ENCODE peak calls at places on chromosomes 6 and 20, in ten cellular contexts. R is thyroid gland; K is breast epithelium; C is left ventricle myocardium inferior; I is fibroblast of lung; T is A549; H is IMR-90; Z is CD8-positive, alpha-beta memory T cell; G is ascending aorta; P is GM23338. M is an unnamed sample. For H3K4me1, the result is how much of the 10 kb centered on the place peaks cover.

GRCh38 chr20:46772901-46773300 is 63.5 kb downstream of the SLC2A10 start:
- DNase-seq in R (no peak), K (no peak), C (no peak), I (no peak), T (no peak), H (no peak), Z (no peak), G (no peak), P (peak), M (no peak)

GRCh38 chr6:15770347-15771143 is 107.7 kb upstream of the DTNBP1 start:
- DNase-seq in R (no peak), K (no peak), C (no peak), I (peak), T (no peak), H (peak), Z (no peak), G (no peak), P (no peak), M (no peak)

GRCh38 chr6:158040804-158041347 is 59.2 kb downstream of the SYNJ2 start:
- DNase-seq in R (no peak), K (no peak), C (peak), I (peak), T (no peak), H (peak), Z (no peak), G (no peak), P (no peak), M (peak)

GRCh38 chr20:22791432-22791831 is 207.1 kb upstream of the FOXA2 start:
- DNase-seq in R (no peak), K (no peak), C (no peak), I (no peak), T (no peak), H (no peak), Z (no peak), G (no peak), P (no peak), M (no peak)

GRCh38 chr20:1390552-1391403 is 2.1 kb downstream of the FKBP1A start:
- DNase-seq in R (peak), K (no peak), C (no peak), I (no peak), T (no peak), H (no peak), Z (no peak), G (no peak), P (no peak), M (no peak)

GRCh38 chr20:51434556-51435256 is 107.8 kb downstream of the NFATC2 start:
- DNase-seq in R (no peak), K (no peak), C (no peak), I (peak), T (no peak), H (peak), Z (no peak), G (no peak), P (no peak), M (no peak)

GRCh38 chr20:44207066-44207723 is 3.4 kb downstream of the OSER1 start:
- DNase-seq in R (no peak), K (no peak), C (no peak), I (peak), T (no peak), H (peak), Z (no peak), G (no peak), P (no peak), M (no peak)

GRCh38 chr20:63979549-63980316 is at the start of gene SAMD10:
- DNase-seq in R (peak), K (no peak), C (no peak), I (no peak), T (no peak), H (peak), Z (peak), G (no peak), P (peak), M (peak)

GRCh38 chr20:33419140-33419974 is 18.0 kb upstream of the CDK5RAP1 start:
- DNase-seq in R (no peak), K (no peak), C (peak), I (no peak), T (no peak), H (peak), Z (no peak), G (peak), P (no peak), M (no peak)

GRCh38 chr20:32017711-32018251 is 7.5 kb downstream of the CCM2L start:
- DNase-seq in R (peak), K (peak), C (no peak), I (no peak), T (peak), H (no peak), Z (peak), G (no peak), P (peak), M (peak)

GRCh38 chr6:116840091-116840490 is 11.2 kb upstream of the GPRC6A start:
- DNase-seq in R (no peak), K (no peak), C (no peak), I (peak), T (no peak), H (peak), Z (no peak), G (no peak), P (no peak), M (no peak)

GRCh38 chr6:139553916-139554315 is 179.5 kb upstream of the CITED2 start:
- DNase-seq in R (no peak), K (no peak), C (no peak), I (no peak), T (no peak), H (no peak), Z (no peak), G (no peak), P (no peak), M (no peak)

GRCh38 chr6:89661559-89661958 is 23.0 kb upstream of the LYRM2 start:
- DNase-seq in R (no peak), K (no peak), C (no peak), I (no peak), T (no peak), H (no peak), Z (no peak), G (no peak), P (no peak), M (no peak)

GRCh38 chr20:7085448-7085847 is 318.0 kb downstream of the BMP2 start:
- DNase-seq in R (no peak), K (no peak), C (no peak), I (peak), T (no peak), H (no peak), Z (no peak), G (no peak), P (no peak), M (no peak)

GRCh38 chr6:170423030-170423429 is 116.5 kb downstream of the FAM120B start:
- DNase-seq in R (no peak), K (no peak), C (no peak), I (no peak), T (no peak), H (no peak), Z (no peak), G (peak), P (peak), M (no peak)

GRCh38 chr20:14580426-14581074 is 243.1 kb upstream of the FLRT3 start:
- DNase-seq in R (no peak), K (no peak), C (no peak), I (peak), T (no peak), H (no peak), Z (no peak), G (no peak), P (no peak), M (no peak)

GRCh38 chr6:167141667-167142432 is 15.9 kb downstream of the GPR31 start:
- DNase-seq in R (peak), K (no peak), C (peak), I (no peak), T (peak), H (no peak), Z (peak), G (no peak), P (peak), M (no peak)

GRCh38 chr6:108453601-108454157 is 107.0 kb upstream of the FOXO3 start:
- DNase-seq in R (no peak), K (no peak), C (no peak), I (peak), T (no peak), H (peak), Z (no peak), G (no peak), P (no peak), M (no peak)

GRCh38 chr20:57167971-57168693 is 98.3 kb downstream of the BMP7 start:
- DNase-seq in R (peak), K (no peak), C (peak), I (peak), T (no peak), H (no peak), Z (no peak), G (no peak), P (no peak), M (no peak)

GRCh38 chr6:1250489-1251197 is 61.3 kb upstream of the FOXQ1 start:
- DNase-seq in R (no peak), K (no peak), C (no peak), I (no peak), T (no peak), H (no peak), Z (no peak), G (no peak), P (no peak), M (no peak)

GRCh38 chr20:39248851-39249485 is 286.8 kb downstream of the DHX35 start:
- DNase-seq in R (no peak), K (no peak), C (no peak), I (no peak), T (no peak), H (no peak), Z (no peak), G (no peak), P (no peak), M (no peak)

GRCh38 chr6:76073281-76073680 is 819 bp upstream of the IMPG1 start:
- DNase-seq in R (no peak), K (no peak), C (no peak), I (no peak), T (no peak), H (no peak), Z (no peak), G (no peak), P (no peak), M (no peak)

GRCh38 chr20:52684911-52685310 is 287.2 kb upstream of the TSHZ2 start:
- DNase-seq in R (no peak), K (no peak), C (no peak), I (no peak), T (no peak), H (no peak), Z (no peak), G (no peak), P (no peak), M (no peak)

GRCh38 chr20:20946122-20946759 is 159.9 kb downstream of the LINC00237 start:
- DNase-seq in R (no peak), K (no peak), C (no peak), I (no peak), T (no peak), H (no peak), Z (no peak), G (no peak), P (no peak), M (no peak)

GRCh38 chr6:116465246-116465645 is 4.1 kb downstream of the CALHM6 start:
- DNase-seq in R (no peak), K (no peak), C (no peak), I (no peak), T (no peak), H (no peak), Z (no peak), G (no peak), P (no peak), M (no peak)

GRCh38 chr6:105279463-105279862 is 99.6 kb upstream of the POPDC3 start:
- DNase-seq in R (no peak), K (no peak), C (no peak), I (no peak), T (no peak), H (no peak), Z (no peak), G (no peak), P (no peak), M (no peak)

GRCh38 chr6:20327141-20327540 is 74.5 kb upstream of the E2F3 start:
- DNase-seq in R (no peak), K (no peak), C (no peak), I (no peak), T (no peak), H (no peak), Z (no peak), G (no peak), P (no peak), M (no peak)

GRCh38 chr6:100099189-100100074 is 105.4 kb upstream of the MCHR2 start:
- DNase-seq in R (no peak), K (no peak), C (no peak), I (peak), T (no peak), H (peak), Z (no peak), G (no peak), P (peak), M (no peak)

GRCh38 chr6:17210683-17211082 is 70.5 kb upstream of the RBM24 start:
- DNase-seq in R (no peak), K (no peak), C (no peak), I (no peak), T (no peak), H (no peak), Z (no peak), G (no peak), P (no peak), M (no peak)

GRCh38 chr20:12084482-12084881 is 166.8 kb downstream of the BTBD3 start:
- DNase-seq in R (no peak), K (no peak), C (no peak), I (no peak), T (no peak), H (no peak), Z (no peak), G (no peak), P (no peak), M (no peak)

GRCh38 chr20:63126876-63127699 is 88.8 kb downstream of the YTHDF1 start:
- DNase-seq in R (no peak), K (no peak), C (no peak), I (no peak), T (no peak), H (no peak), Z (no peak), G (peak), P (no peak), M (peak)

GRCh38 chr6:7993399-7993798 is 70.8 kb downstream of the BLOC1S5 start:
- DNase-seq in R (no peak), K (no peak), C (no peak), I (no peak), T (no peak), H (no peak), Z (no peak), G (no peak), P (no peak), M (no peak)

GRCh38 chr6:47234258-47234933 is 75.3 kb downstream of the TNFRSF21 start:
- DNase-seq in R (no peak), K (no peak), C (no peak), I (no peak), T (no peak), H (no peak), Z (no peak), G (no peak), P (no peak), M (no peak)

GRCh38 chr20:51373713-51374481 is 168.6 kb downstream of the NFATC2 start:
- DNase-seq in R (no peak), K (no peak), C (no peak), I (no peak), T (no peak), H (no peak), Z (no peak), G (no peak), P (no peak), M (peak)

DNA sequence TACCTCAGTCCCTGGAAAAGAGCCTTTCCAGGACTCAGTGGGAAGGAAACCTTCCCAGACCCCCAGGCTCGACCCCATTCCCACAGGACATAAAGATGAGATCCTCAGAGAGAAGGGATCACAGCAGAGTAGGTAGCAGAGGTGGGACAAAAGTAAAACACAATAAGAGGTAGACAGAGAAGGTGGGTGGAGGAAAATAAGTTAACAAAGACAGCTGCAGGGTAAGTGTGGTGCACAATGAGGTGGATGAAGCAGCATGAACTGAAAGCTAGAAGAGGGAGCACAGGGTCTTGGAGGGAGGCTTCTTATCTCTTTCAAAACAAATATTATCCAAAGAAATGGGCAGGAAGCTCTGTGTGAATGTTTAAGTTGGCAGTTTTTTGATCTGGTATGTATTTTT is 13.9 kb upstream of the MAP7 start:
- DNase-seq in R (no peak), K (no peak), C (no peak), I (no peak), T (no peak), H (no peak), Z (no peak), G (no peak), P (no peak), M (no peak)
- H3K27ac ChIP-seq in R (no peak), K (peak), C (no peak), I (no peak), T (no peak), H (no peak), Z (peak), G (peak), P (no peak), M (no peak)

GRCh38 chr6:109477725-109478124 is 5.3 kb downstream of the ZBTB24 start:
- DNase-seq in R (no peak), K (no peak), C (no peak), I (no peak), T (no peak), H (no peak), Z (no peak), G (no peak), P (no peak), M (no peak)

GRCh38 chr6:109475625-109476024 is 7.4 kb downstream of the ZBTB24 start:
- DNase-seq in R (no peak), K (no peak), C (no peak), I (no peak), T (no peak), H (no peak), Z (no peak), G (no peak), P (no peak), M (no peak)

GRCh38 chr6:109478222-109478805 is 4.7 kb downstream of the ZBTB24 start:
- DNase-seq in R (no peak), K (no peak), C (no peak), I (no peak), T (no peak), H (no peak), Z (no peak), G (no peak), P (no peak), M (no peak)

GRCh38 chr6:109478848-109479624 is 4.0 kb downstream of the ZBTB24 start:
- DNase-seq in R (no peak), K (no peak), C (no peak), I (no peak), T (no peak), H (no peak), Z (no peak), G (no peak), P (no peak), M (no peak)

DNA sequence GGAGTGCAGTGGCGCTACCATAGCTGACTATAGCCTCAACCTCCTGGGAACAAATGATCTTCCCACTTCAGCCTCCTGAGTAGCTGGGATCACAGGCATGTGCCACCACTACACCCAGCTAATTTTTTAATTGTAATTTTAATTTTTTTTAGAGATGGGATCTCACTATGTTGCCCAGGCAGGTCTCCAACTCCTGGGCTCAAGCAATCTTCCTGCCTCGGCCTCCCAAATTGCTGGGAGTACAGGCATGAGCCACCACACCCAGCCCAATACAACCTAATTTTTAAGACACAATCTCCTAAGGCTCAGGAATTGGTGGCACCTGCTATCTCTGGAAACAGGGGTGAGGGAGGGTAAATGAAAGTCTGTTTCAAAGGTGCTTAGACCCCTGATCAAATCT is 5.8 kb downstream of the ZBTB24 start:
- DNase-seq in R (no peak), K (no peak), C (no peak), I (no peak), T (no peak), H (no peak), Z (no peak), G (no peak), P (no peak), M (no peak)
- H3K4me1 ChIP-seq in R (under half), K (under half), C (half or more), I (under half), T (under half), H (under half), Z (half or more), G (under half), P (under half), M (under half)

DNA sequence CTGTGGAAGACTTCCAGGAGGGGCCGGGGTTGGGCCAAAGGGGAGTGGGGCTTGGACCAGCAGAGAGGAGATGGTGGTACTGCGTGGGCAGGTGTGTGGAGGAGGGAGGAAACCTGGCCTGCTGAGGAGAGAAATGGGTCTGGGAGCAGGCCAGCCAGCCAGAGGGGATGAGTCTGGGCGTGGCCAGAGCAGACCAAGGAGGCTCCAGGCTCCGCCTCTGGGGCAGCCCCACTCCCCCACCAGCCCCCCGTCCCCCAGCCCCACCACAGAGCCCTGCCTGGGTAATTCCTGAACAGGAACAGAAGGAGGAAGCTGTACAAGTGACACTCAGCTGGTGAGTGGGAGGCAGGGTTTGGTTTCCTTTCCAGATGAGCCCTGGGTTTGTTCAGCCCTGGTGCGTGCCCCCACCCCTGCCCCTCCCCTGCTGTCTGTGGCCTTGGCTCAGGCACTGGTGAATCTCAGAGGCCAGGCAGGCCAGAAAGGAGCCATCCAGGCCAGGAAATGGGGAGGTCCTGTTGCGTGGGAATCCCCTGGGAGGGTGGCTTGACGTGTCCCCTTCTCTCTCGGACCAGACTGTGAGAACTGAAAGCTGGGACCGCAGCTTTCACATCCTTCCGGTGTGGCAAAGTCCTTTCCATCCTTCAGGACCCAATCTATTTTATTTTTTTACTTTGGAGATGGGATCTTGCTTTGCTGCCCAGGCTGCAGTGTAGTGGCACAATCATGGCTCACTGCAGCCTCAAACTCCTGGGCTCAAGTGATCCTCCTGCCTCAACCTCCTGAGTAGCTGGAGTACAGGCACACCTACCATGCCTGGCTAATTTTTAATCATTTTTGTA is 9.4 kb upstream of the SRC start:
- DNase-seq in R (no peak), K (no peak), C (peak), I (no peak), T (no peak), H (peak), Z (no peak), G (no peak), P (peak), M (peak)
- H3K27ac ChIP-seq in R (no peak), K (peak), C (peak), I (no peak), T (peak), H (no peak), Z (no peak), G (no peak), P (no peak), M (peak)

DNA sequence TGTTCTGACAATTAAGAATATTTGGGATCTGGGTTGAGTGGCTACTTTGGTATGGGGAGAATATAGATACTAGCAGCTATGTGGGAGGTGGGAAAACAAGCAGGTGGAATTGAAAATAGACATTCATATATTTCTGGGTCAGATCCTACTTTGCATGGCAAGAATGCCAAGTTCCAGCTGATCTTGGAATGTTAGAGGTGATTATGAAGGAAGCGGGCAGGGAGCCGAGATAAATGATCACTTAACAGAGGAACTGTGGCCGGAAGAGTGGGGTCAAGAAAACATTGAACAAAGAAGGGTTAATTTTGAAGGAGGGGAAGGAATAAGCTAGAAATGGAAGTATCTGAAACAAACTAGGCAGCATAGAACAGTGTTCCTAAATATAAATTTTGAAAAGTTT is 15.4 kb downstream of the PLCB1 start:
- DNase-seq in R (no peak), K (no peak), C (no peak), I (no peak), T (no peak), H (no peak), Z (no peak), G (no peak), P (no peak), M (no peak)
- H3K4me1 ChIP-seq in R (under half), K (under half), C (half or more), I (under half), T (under half), H (under half), Z (under half), G (under half), P (under half), M (under half)

GRCh38 chr6:149580880-149581279 is 14.7 kb downstream of the GINM1 start:
- DNase-seq in R (no peak), K (no peak), C (no peak), I (no peak), T (no peak), H (no peak), Z (no peak), G (no peak), P (no peak), M (no peak)
- H3K27ac ChIP-seq in R (no peak), K (no peak), C (no peak), I (no peak), T (no peak), H (no peak), Z (no peak), G (no peak), P (no peak), M (no peak)

GRCh38 chr6:3748726-3749389 is 2.7 kb downstream of the PXDC1 start:
- DNase-seq in R (no peak), K (no peak), C (no peak), I (peak), T (no peak), H (peak), Z (no peak), G (no peak), P (no peak), M (peak)
- H3K4me1 ChIP-seq in R (half or more), K (under half), C (half or more), I (under half), T (under half), H (under half), Z (under half), G (under half), P (under half), M (half or more)

M was measured in upper lobe of right lung.